ENCODE peak calls at places on chromosomes 3 and 15, in four cellular contexts. One of them, this sample, is unnamed.

GRCh38 chr15:73631915-73632669 is 1.1 kb downstream of the NPTN start:
- DNase-seq in nephron progenitor cell: peak; percentile 24
- DNase-seq in HL-60: no peak
- DNase-seq in Peyer's patch: no peak
- DNase-seq in this sample: no peak

GRCh38 chr15:60673156-60673555 is 194.2 kb upstream of the ICE2 start:
- DNase-seq in nephron progenitor cell: no peak
- DNase-seq in HL-60: no peak
- DNase-seq in Peyer's patch: no peak
- DNase-seq in this sample: no peak

GRCh38 chr3:13772321-13772745 is 107.5 kb downstream of the WNT7A start:
- DNase-seq in HL-60: no peak
- DNase-seq in nephron progenitor cell: no peak
- DNase-seq in Peyer's patch: no peak
- DNase-seq in this sample: no peak

GRCh38 chr15:49225572-49226281 is 55.7 kb downstream of the GALK2 start:
- DNase-seq in Peyer's patch: no peak
- DNase-seq in nephron progenitor cell: peak; percentile 30
- DNase-seq in HL-60: no peak
- DNase-seq in this sample: no peak

GRCh38 chr3:178022599-178022998 is 513.6 kb upstream of the KCNMB2 start:
- DNase-seq in Peyer's patch: no peak
- DNase-seq in HL-60: no peak
- DNase-seq in nephron progenitor cell: no peak
- DNase-seq in this sample: no peak

GRCh38 chr15:68808091-68808490 is 12.6 kb downstream of the ANP32A start:
- DNase-seq in nephron progenitor cell: no peak
- DNase-seq in Peyer's patch: no peak
- DNase-seq in HL-60: no peak
- DNase-seq in this sample: no peak

GRCh38 chr15:89206908-89207331 is 14.5 kb downstream of the RLBP1 start:
- DNase-seq in HL-60: peak; percentile 71
- DNase-seq in Peyer's patch: peak; percentile 81
- DNase-seq in nephron progenitor cell: peak; percentile 88
- DNase-seq in this sample: peak; percentile 86

GRCh38 chr15:99102332-99103235 is 2.3 kb upstream of the SYNM start:
- DNase-seq in Peyer's patch: no peak
- DNase-seq in nephron progenitor cell: peak; percentile 59
- DNase-seq in HL-60: no peak
- DNase-seq in this sample: no peak

GRCh38 chr15:78077053-78077859 is at the start of gene TBC1D2B:
- DNase-seq in Peyer's patch: peak; percentile 85
- DNase-seq in HL-60: peak; percentile 76
- DNase-seq in nephron progenitor cell: peak; percentile 84
- DNase-seq in this sample: peak; percentile 84

GRCh38 chr3:32340039-32340438 is 51.6 kb upstream of the CMTM7 start:
- DNase-seq in nephron progenitor cell: peak; percentile 28
- DNase-seq in HL-60: peak; percentile 20
- DNase-seq in Peyer's patch: no peak
- DNase-seq in this sample: peak; percentile 57

GRCh38 chr15:43511012-43511885 is 6.2 kb upstream of the MAP1A start:
- DNase-seq in nephron progenitor cell: peak; percentile 25
- DNase-seq in HL-60: peak; percentile 49
- DNase-seq in Peyer's patch: no peak
- DNase-seq in this sample: no peak

GRCh38 chr15:90086868-90087268 is 15.4 kb downstream of the IDH2 start:
- DNase-seq in nephron progenitor cell: peak; percentile 53
- DNase-seq in Peyer's patch: no peak
- DNase-seq in HL-60: peak; percentile 67
- DNase-seq in this sample: peak; percentile 76

GRCh38 chr15:56244811-56245576 is 1.3 kb upstream of the RFX7 start:
- DNase-seq in HL-60: peak; percentile 23
- DNase-seq in Peyer's patch: peak; percentile 68
- DNase-seq in nephron progenitor cell: peak; percentile 18
- DNase-seq in this sample: peak; percentile 45

GRCh38 chr15:76776969-76777368 is 128.2 kb downstream of the SCAPER start:
- DNase-seq in Peyer's patch: no peak
- DNase-seq in nephron progenitor cell: no peak
- DNase-seq in HL-60: no peak
- DNase-seq in this sample: no peak

GRCh38 chr3:103813955-103814354 is 1379.1 kb downstream of the ZPLD1 start:
- DNase-seq in HL-60: no peak
- DNase-seq in nephron progenitor cell: no peak
- DNase-seq in Peyer's patch: no peak
- DNase-seq in this sample: no peak

GRCh38 chr3:111845996-111846395 is 13.1 kb upstream of the PHLDB2 start:
- DNase-seq in nephron progenitor cell: no peak
- DNase-seq in HL-60: no peak
- DNase-seq in Peyer's patch: no peak
- DNase-seq in this sample: no peak

GRCh38 chr3:136860541-136860940 is 1.5 kb upstream of the NCK1 start:
- DNase-seq in Peyer's patch: no peak
- DNase-seq in nephron progenitor cell: peak; percentile 18
- DNase-seq in HL-60: no peak
- DNase-seq in this sample: no peak

GRCh38 chr15:60392986-60393811 is 4.6 kb downstream of the ANXA2 start:
- DNase-seq in nephron progenitor cell: peak; percentile 30
- DNase-seq in Peyer's patch: peak; percentile 73
- DNase-seq in HL-60: no peak
- DNase-seq in this sample: no peak

GRCh38 chr3:197154-197855 is 742 bp downstream of the CHL1 start:
- DNase-seq in nephron progenitor cell: peak; percentile 78
- DNase-seq in HL-60: no peak
- DNase-seq in Peyer's patch: peak; percentile 48
- DNase-seq in this sample: peak; percentile 49

GRCh38 chr15:34359416-34359815 is 7.6 kb downstream of the LPCAT4 start:
- DNase-seq in HL-60: no peak
- DNase-seq in nephron progenitor cell: no peak
- DNase-seq in Peyer's patch: peak; percentile 77
- DNase-seq in this sample: no peak

GRCh38 chr3:158748237-158748828 is 16.1 kb upstream of the RARRES1 start:
- DNase-seq in nephron progenitor cell: no peak
- DNase-seq in Peyer's patch: no peak
- DNase-seq in HL-60: peak; percentile 11
- DNase-seq in this sample: no peak

GRCh38 chr15:75712668-75713337 is at the start of gene CSPG4:
- DNase-seq in nephron progenitor cell: peak; percentile 81
- DNase-seq in Peyer's patch: peak; percentile 64
- DNase-seq in HL-60: no peak
- DNase-seq in this sample: no peak

GRCh38 chr3:52479876-52480575 is 15.1 kb upstream of the STAB1 start:
- DNase-seq in HL-60: no peak
- DNase-seq in Peyer's patch: peak; percentile 42
- DNase-seq in nephron progenitor cell: no peak
- DNase-seq in this sample: no peak

GRCh38 chr3:147404000-147404799 is 2.1 kb downstream of the ZIC4 start:
- DNase-seq in Peyer's patch: no peak
- DNase-seq in nephron progenitor cell: no peak
- DNase-seq in HL-60: no peak
- DNase-seq in this sample: no peak

GRCh38 chr3:49805884-49806701 is 3.0 kb downstream of the INKA1 start:
- DNase-seq in HL-60: peak; percentile 90
- DNase-seq in nephron progenitor cell: peak; percentile 64
- DNase-seq in Peyer's patch: no peak
- DNase-seq in this sample: no peak

GRCh38 chr3:20073068-20073467 is 32.8 kb downstream of the KAT2B start:
- DNase-seq in Peyer's patch: no peak
- DNase-seq in nephron progenitor cell: no peak
- DNase-seq in HL-60: no peak
- DNase-seq in this sample: no peak

GRCh38 chr3:54578417-54578816 is 349.4 kb downstream of the LRTM1 start:
- DNase-seq in HL-60: no peak
- DNase-seq in nephron progenitor cell: no peak
- DNase-seq in Peyer's patch: no peak
- DNase-seq in this sample: no peak

GRCh38 chr15:62456011-62456920 is 291.2 kb upstream of the C2CD4B start:
- DNase-seq in nephron progenitor cell: no peak
- DNase-seq in Peyer's patch: no peak
- DNase-seq in HL-60: no peak
- DNase-seq in this sample: no peak

GRCh38 chr3:104069114-104069513 is 1297.6 kb upstream of the ALCAM start:
- DNase-seq in HL-60: no peak
- DNase-seq in nephron progenitor cell: no peak
- DNase-seq in Peyer's patch: no peak
- DNase-seq in this sample: no peak

GRCh38 chr15:61387675-61388074 is 158.6 kb upstream of the RORA start:
- DNase-seq in nephron progenitor cell: no peak
- DNase-seq in HL-60: no peak
- DNase-seq in Peyer's patch: no peak
- DNase-seq in this sample: no peak

GRCh38 chr15:90968434-90968833 is 13.8 kb downstream of the RCCD1 start:
- DNase-seq in HL-60: no peak
- DNase-seq in Peyer's patch: no peak
- DNase-seq in nephron progenitor cell: no peak
- DNase-seq in this sample: no peak

GRCh38 chr3:177724020-177724638 is 526.8 kb upstream of the TBL1XR1 start:
- DNase-seq in nephron progenitor cell: no peak
- DNase-seq in Peyer's patch: no peak
- DNase-seq in HL-60: peak; percentile 80
- DNase-seq in this sample: no peak

GRCh38 chr3:27108322-27108721 is 260.9 kb downstream of the NEK10 start:
- DNase-seq in Peyer's patch: no peak
- DNase-seq in nephron progenitor cell: no peak
- DNase-seq in HL-60: no peak
- DNase-seq in this sample: no peak

GRCh38 chr3:129161860-129162271 is 1.0 kb upstream of the ISY1 start:
- DNase-seq in Peyer's patch: peak; percentile 52
- DNase-seq in HL-60: peak; percentile 51
- DNase-seq in nephron progenitor cell: peak; percentile 13
- DNase-seq in this sample: peak; percentile 43

GRCh38 chr15:85485956-85486567 is 105.7 kb downstream of the AKAP13 start:
- DNase-seq in nephron progenitor cell: peak; percentile 64
- DNase-seq in Peyer's patch: no peak
- DNase-seq in HL-60: peak; percentile 61
- DNase-seq in this sample: peak; percentile 72

GRCh38 chr3:108489776-108490175 is 20.6 kb downstream of the MYH15 start:
- DNase-seq in Peyer's patch: no peak
- DNase-seq in HL-60: peak; percentile 24
- DNase-seq in nephron progenitor cell: peak; percentile 32
- DNase-seq in this sample: peak; percentile 38

GRCh38 chr3:38532529-38532928 is 36.4 kb downstream of the EXOG start:
- DNase-seq in nephron progenitor cell: no peak
- DNase-seq in Peyer's patch: no peak
- DNase-seq in HL-60: no peak
- DNase-seq in this sample: no peak

GRCh38 chr3:38524141-38524739 is 28.1 kb downstream of the EXOG start:
- DNase-seq in HL-60: no peak
- DNase-seq in Peyer's patch: no peak
- DNase-seq in nephron progenitor cell: no peak
- DNase-seq in this sample: no peak

GRCh38 chr3:38526792-38527191 is 30.7 kb downstream of the EXOG start:
- DNase-seq in nephron progenitor cell: no peak
- DNase-seq in HL-60: no peak
- DNase-seq in Peyer's patch: no peak
- DNase-seq in this sample: no peak

GRCh38 chr3:38533285-38533994 is 37.3 kb downstream of the EXOG start:
- DNase-seq in Peyer's patch: no peak
- DNase-seq in nephron progenitor cell: no peak
- DNase-seq in HL-60: no peak
- DNase-seq in this sample: no peak

GRCh38 chr3:38528457-38528856 is 32.3 kb downstream of the EXOG start:
- DNase-seq in HL-60: no peak
- DNase-seq in Peyer's patch: no peak
- DNase-seq in nephron progenitor cell: no peak
- DNase-seq in this sample: no peak
- TF ChIP-seq CTCF in HL-60: peak; percentile 1
- TF ChIP-seq CTCF in Peyer's patch: no peak
- TF ChIP-seq CTCF in nephron progenitor cell: no peak
- TF ChIP-seq CTCF in this sample: peak; percentile 8

DNA sequence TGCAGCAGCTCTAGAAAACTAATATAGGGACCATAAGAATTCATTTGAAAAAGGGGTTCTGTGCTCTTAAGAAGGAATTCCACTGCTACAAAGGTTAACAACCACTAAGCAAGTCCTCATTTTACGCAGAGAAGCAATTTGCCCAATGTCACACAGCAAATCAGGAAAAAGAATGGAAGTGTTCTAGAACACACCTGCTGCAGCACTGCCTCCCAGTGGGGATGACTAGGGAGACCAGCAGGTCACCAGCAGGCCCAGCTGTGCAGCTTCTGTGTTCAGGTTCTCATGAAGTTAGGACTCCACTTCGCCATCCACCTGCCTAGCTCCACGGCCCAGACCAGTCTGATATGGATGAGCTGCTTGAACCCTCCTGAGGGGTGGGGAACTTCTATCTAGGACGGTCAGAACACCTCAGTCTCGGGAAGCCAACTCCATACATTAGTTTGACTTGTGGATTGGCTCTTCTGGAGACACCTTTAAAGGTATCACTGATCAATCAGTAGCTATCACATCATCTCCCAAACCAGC is 18.6 kb downstream of the POMGNT2 start:
- DNase-seq in HL-60: no peak
- DNase-seq in nephron progenitor cell: no peak
- DNase-seq in Peyer's patch: no peak
- DNase-seq in this sample: no peak
- TF ChIP-seq CTCF in HL-60: no peak
- TF ChIP-seq CTCF in nephron progenitor cell: no peak
- TF ChIP-seq CTCF in Peyer's patch: no peak
- TF ChIP-seq CTCF in this sample: peak; percentile 10

GRCh38 chr3:30408105-30408557 is 198.3 kb upstream of the TGFBR2 start:
- DNase-seq in HL-60: no peak
- DNase-seq in nephron progenitor cell: no peak
- DNase-seq in Peyer's patch: no peak
- DNase-seq in this sample: no peak
- TF ChIP-seq CTCF in HL-60: no peak
- TF ChIP-seq CTCF in nephron progenitor cell: no peak
- TF ChIP-seq CTCF in Peyer's patch: no peak
- TF ChIP-seq CTCF in this sample: no peak

GRCh38 chr3:101829066-101829830 is 20.1 kb upstream of the NFKBIZ start:
- DNase-seq in HL-60: no peak
- DNase-seq in nephron progenitor cell: no peak
- DNase-seq in Peyer's patch: no peak
- DNase-seq in this sample: no peak
- TF ChIP-seq CTCF in HL-60: no peak
- TF ChIP-seq CTCF in nephron progenitor cell: no peak
- TF ChIP-seq CTCF in Peyer's patch: no peak
- TF ChIP-seq CTCF in this sample: no peak